ENCODE peak calls at places on chromosomes 3 and 15, in seven cellular contexts. M, V, A, T, Q, Y and C are unnamed samples.

GRCh38 chr3:162171970-162172369 is 675.4 kb downstream of the OTOL1 start:
- DNase-seq in M (no peak), V (no peak), A (no peak), T (no peak), Q (peak; percentile 1), Y (no peak), C (no peak)

GRCh38 chr3:78839710-78840109 is 928.1 kb downstream of the ROBO1 start:
- DNase-seq in M (no peak), V (no peak), A (no peak), T (no peak), Q (no peak), Y (no peak), C (no peak)

GRCh38 chr3:191170097-191170496 is 28.9 kb upstream of the OSTN start:
- DNase-seq in M (no peak), V (no peak), A (no peak), T (no peak), Q (no peak), Y (peak; percentile 29), C (peak; percentile 2)

GRCh38 chr3:37920156-37920686 is 58.5 kb downstream of the CTDSPL start:
- DNase-seq in M (no peak), V (no peak), A (no peak), T (no peak), Q (no peak), Y (no peak), C (no peak)

GRCh38 chr3:23455084-23455483 is 252.0 kb downstream of the UBE2E2 start:
- DNase-seq in M (no peak), V (no peak), A (no peak), T (no peak), Q (peak; percentile 80), Y (no peak), C (no peak)

GRCh38 chr3:148229107-148229506 is 468.6 kb upstream of the AGTR1 start:
- DNase-seq in M (no peak), V (no peak), A (no peak), T (no peak), Q (no peak), Y (peak; percentile 21), C (peak; percentile 41)

GRCh38 chr3:15367059-15367458 is 34.7 kb upstream of the SH3BP5 start:
- DNase-seq in M (no peak), V (no peak), A (no peak), T (no peak), Q (peak; percentile 54), Y (no peak), C (no peak)

GRCh38 chr15:69540622-69541021 is 88.0 kb downstream of the RPLP1 start:
- DNase-seq in M (no peak), V (no peak), A (no peak), T (no peak), Q (no peak), Y (no peak), C (no peak)

GRCh38 chr3:16305121-16305541 is 40.1 kb downstream of the OXNAD1 start:
- DNase-seq in M (no peak), V (no peak), A (no peak), T (no peak), Q (no peak), Y (no peak), C (peak; percentile 26)

GRCh38 chr15:34944946-34945345 is 24.6 kb downstream of the AQR start:
- DNase-seq in M (no peak), V (no peak), A (no peak), T (no peak), Q (no peak), Y (no peak), C (no peak)

GRCh38 chr15:92083190-92083589 is 229.7 kb downstream of the SLCO3A1 start:
- DNase-seq in M (no peak), V (no peak), A (no peak), T (no peak), Q (no peak), Y (no peak), C (no peak)

GRCh38 chr3:71172951-71173350 is 410.6 kb downstream of the FOXP1 start:
- DNase-seq in M (no peak), V (no peak), A (no peak), T (no peak), Q (no peak), Y (no peak), C (no peak)

GRCh38 chr15:57158997-57159668 is 217.2 kb upstream of the CGNL1 start:
- DNase-seq in M (no peak), V (no peak), A (no peak), T (no peak), Q (no peak), Y (no peak), C (no peak)

GRCh38 chr3:100348727-100349126 is 14.2 kb downstream of the NIT2 start:
- DNase-seq in M (no peak), V (no peak), A (no peak), T (no peak), Q (no peak), Y (no peak), C (no peak)

GRCh38 chr3:190352866-190353457 is 30.7 kb upstream of the CLDN1 start:
- DNase-seq in M (no peak), V (no peak), A (no peak), T (no peak), Q (no peak), Y (no peak), C (peak; percentile 26)

GRCh38 chr15:74795961-74796625 is 14.2 kb downstream of the CSK start:
- DNase-seq in M (no peak), V (no peak), A (no peak), T (peak; percentile 42), Q (no peak), Y (no peak), C (no peak)

GRCh38 chr3:124886168-124887051 is 755 bp downstream of the ITGB5 start:
- DNase-seq in M (no peak), V (peak; percentile 54), A (peak; percentile 47), T (no peak), Q (peak; percentile 57), Y (no peak), C (peak; percentile 51)

GRCh38 chr3:179091113-179091512 is 19.5 kb upstream of the ZMAT3 start:
- DNase-seq in M (no peak), V (no peak), A (no peak), T (no peak), Q (no peak), Y (no peak), C (no peak)

GRCh38 chr3:27504749-27505148 is 20.6 kb upstream of the SLC4A7 start:
- DNase-seq in M (no peak), V (no peak), A (no peak), T (no peak), Q (no peak), Y (no peak), C (no peak)

GRCh38 chr15:68560501-68561113 is 18.2 kb upstream of the CORO2B start:
- DNase-seq in M (no peak), V (no peak), A (no peak), T (no peak), Q (no peak), Y (peak; percentile 60), C (no peak)

GRCh38 chr15:74010929-74011540 is 16.5 kb downstream of the PML start:
- DNase-seq in M (no peak), V (no peak), A (no peak), T (peak; percentile 0), Q (peak; percentile 30), Y (no peak), C (no peak)

GRCh38 chr3:46881819-46882376 is 4.4 kb downstream of the PTH1R start:
- DNase-seq in M (no peak), V (no peak), A (no peak), T (no peak), Q (no peak), Y (no peak), C (no peak)
- H3K4me3 ChIP-seq in M (peak overlapping the region; percentile 43), V (peak overlapping the region; percentile 65), A (peak overlapping the region; percentile 59), T (peak overlapping the region; percentile 59), Q (no peak overlapping the region), Y (no peak overlapping the region), C (no peak overlapping the region)

GRCh38 chr15:39312984-39313383 is 267.9 kb upstream of the THBS1 start:
- DNase-seq in M (no peak), V (no peak), A (peak; percentile 21), T (no peak), Q (no peak), Y (peak; percentile 8), C (peak; percentile 82)
- TF ChIP-seq CTCF in M (no peak), V (peak; percentile 36), A (peak; percentile 12), T (peak; percentile 34), Q (peak; percentile 22), Y (peak; percentile 25), C (peak; percentile 50)

GRCh38 chr3:53044371-53045106 is 1.3 kb downstream of the SFMBT1 start:
- DNase-seq in M (peak; percentile 21), V (no peak), A (peak; percentile 23), T (peak; percentile 34), Q (peak; percentile 42), Y (peak; percentile 51), C (peak; percentile 52)

GRCh38 chr3:53045784-53046170 is at the start of gene SFMBT1:
- DNase-seq in M (peak; percentile 70), V (peak; percentile 76), A (peak; percentile 61), T (peak; percentile 65), Q (peak; percentile 62), Y (peak; percentile 82), C (peak; percentile 89)

GRCh38 chr3:53042654-53043053 is 3.2 kb downstream of the SFMBT1 start:
- DNase-seq in M (no peak), V (no peak), A (no peak), T (no peak), Q (no peak), Y (no peak), C (no peak)

GRCh38 chr3:53045107-53045783 is 628 bp downstream of the SFMBT1 start:
- DNase-seq in M (peak; percentile 56), V (peak; percentile 73), A (peak; percentile 61), T (peak; percentile 46), Q (no peak), Y (peak; percentile 76), C (peak; percentile 83)

DNA sequence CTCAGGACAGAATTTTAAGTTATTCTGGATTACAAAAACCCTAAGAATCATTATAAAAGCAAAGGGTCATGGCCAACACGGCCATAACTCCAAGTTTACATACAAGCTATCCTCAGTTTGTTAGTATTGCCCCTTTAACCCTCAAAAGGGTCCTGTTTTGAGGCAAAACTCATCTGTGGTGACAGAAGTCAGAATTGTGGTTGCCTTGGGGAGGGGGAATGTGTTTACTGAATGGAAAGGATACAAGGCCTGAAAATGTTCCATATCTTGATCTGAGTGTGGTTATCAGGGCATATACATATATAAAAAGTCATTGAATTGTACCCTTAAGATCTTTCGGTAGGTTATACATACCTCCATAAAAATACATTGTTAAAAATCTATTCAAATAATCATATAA is 2.1 kb downstream of the SFMBT1 start:
- DNase-seq in M (no peak), V (no peak), A (no peak), T (no peak), Q (no peak), Y (no peak), C (no peak)
- H3K4me3 ChIP-seq in M (peak overlapping the region; percentile 68), V (no peak overlapping the region), A (peak overlapping the region; percentile 83), T (no peak overlapping the region), Q (no peak overlapping the region), Y (no peak overlapping the region), C (no peak overlapping the region)

GRCh38 chr3:87311309-87311708 is 34.9 kb upstream of the POU1F1 start:
- DNase-seq in M (no peak), V (no peak), A (no peak), T (no peak), Q (peak; percentile 84), Y (no peak), C (no peak)

GRCh38 chr3:87313641-87314040 is 37.3 kb upstream of the POU1F1 start:
- DNase-seq in M (no peak), V (no peak), A (no peak), T (no peak), Q (peak; percentile 83), Y (no peak), C (no peak)

GRCh38 chr3:87305517-87305916 is 29.1 kb upstream of the POU1F1 start:
- DNase-seq in M (no peak), V (no peak), A (no peak), T (no peak), Q (no peak), Y (no peak), C (no peak)

GRCh38 chr3:87309601-87310000 is 33.2 kb upstream of the POU1F1 start:
- DNase-seq in M (no peak), V (no peak), A (no peak), T (no peak), Q (peak; percentile 64), Y (no peak), C (no peak)

GRCh38 chr3:87307805-87308204 is 31.4 kb upstream of the POU1F1 start:
- DNase-seq in M (no peak), V (no peak), A (no peak), T (no peak), Q (peak; percentile 22), Y (no peak), C (no peak)
- TF ChIP-seq CTCF in M (no peak), V (no peak), A (no peak), T (no peak), Q (peak; percentile 44), Y (peak; percentile 67), C (peak; percentile 12)